ENCODE peak calls at places on chromosomes 7 and 10, in six cellular contexts. One of them, this sample, is unnamed.

GRCh38 chr7:92359801-92360200 is 87.5 kb upstream of the GATAD1 start:
- DNase-seq in ascending aorta: no peak
- DNase-seq in heart right ventricle: no peak
- DNase-seq in effector memory CD4-positive, alpha-beta T cell: no peak
- DNase-seq in pancreas: no peak
- DNase-seq in colonic mucosa: no peak
- DNase-seq in this sample: no peak

GRCh38 chr7:151368136-151368571 is 26.5 kb downstream of the NUB1 start:
- DNase-seq in pancreas: peak
- DNase-seq in heart right ventricle: peak
- DNase-seq in ascending aorta: no peak
- DNase-seq in colonic mucosa: peak
- DNase-seq in effector memory CD4-positive, alpha-beta T cell: peak
- DNase-seq in this sample: peak

GRCh38 chr10:119131512-119132240 is 27.8 kb downstream of the DENND10 start:
- DNase-seq in pancreas: no peak
- DNase-seq in ascending aorta: no peak
- DNase-seq in heart right ventricle: no peak
- DNase-seq in effector memory CD4-positive, alpha-beta T cell: no peak
- DNase-seq in colonic mucosa: peak
- DNase-seq in this sample: no peak

GRCh38 chr10:60286436-60287023 is 103.1 kb downstream of the ANK3 start:
- DNase-seq in ascending aorta: no peak
- DNase-seq in colonic mucosa: no peak
- DNase-seq in effector memory CD4-positive, alpha-beta T cell: no peak
- DNase-seq in pancreas: no peak
- DNase-seq in heart right ventricle: no peak
- DNase-seq in this sample: no peak

GRCh38 chr10:27959093-27959715 is 39.7 kb downstream of the ODAD2 start:
- DNase-seq in pancreas: no peak
- DNase-seq in ascending aorta: no peak
- DNase-seq in effector memory CD4-positive, alpha-beta T cell: no peak
- DNase-seq in colonic mucosa: no peak
- DNase-seq in heart right ventricle: no peak
- DNase-seq in this sample: no peak

GRCh38 chr7:128404826-128405344 is 4.9 kb downstream of the IMPDH1 start:
- DNase-seq in effector memory CD4-positive, alpha-beta T cell: no peak
- DNase-seq in heart right ventricle: no peak
- DNase-seq in pancreas: no peak
- DNase-seq in colonic mucosa: peak
- DNase-seq in ascending aorta: no peak
- DNase-seq in this sample: no peak

GRCh38 chr7:34939175-34939574 is 98.1 kb downstream of the DPY19L1 start:
- DNase-seq in heart right ventricle: no peak
- DNase-seq in pancreas: no peak
- DNase-seq in colonic mucosa: no peak
- DNase-seq in ascending aorta: no peak
- DNase-seq in effector memory CD4-positive, alpha-beta T cell: no peak
- DNase-seq in this sample: no peak

GRCh38 chr10:49407552-49408137 is 11.8 kb upstream of the DRGX start:
- DNase-seq in ascending aorta: peak
- DNase-seq in effector memory CD4-positive, alpha-beta T cell: peak
- DNase-seq in colonic mucosa: peak
- DNase-seq in pancreas: peak
- DNase-seq in heart right ventricle: peak
- DNase-seq in this sample: no peak

GRCh38 chr10:78516741-78517140 is 483.1 kb downstream of the RPS24 start:
- DNase-seq in ascending aorta: no peak
- DNase-seq in colonic mucosa: peak
- DNase-seq in effector memory CD4-positive, alpha-beta T cell: no peak
- DNase-seq in heart right ventricle: no peak
- DNase-seq in pancreas: no peak
- DNase-seq in this sample: no peak

GRCh38 chr10:124740374-124741280 is 3.6 kb downstream of the FAM53B start:
- DNase-seq in pancreas: no peak
- DNase-seq in heart right ventricle: peak
- DNase-seq in ascending aorta: no peak
- DNase-seq in colonic mucosa: peak
- DNase-seq in effector memory CD4-positive, alpha-beta T cell: no peak
- DNase-seq in this sample: no peak

GRCh38 chr7:117338020-117338419 is 15.2 kb upstream of the WNT2 start:
- DNase-seq in colonic mucosa: no peak
- DNase-seq in heart right ventricle: no peak
- DNase-seq in ascending aorta: no peak
- DNase-seq in pancreas: no peak
- DNase-seq in effector memory CD4-positive, alpha-beta T cell: no peak
- DNase-seq in this sample: no peak

GRCh38 chr7:54179321-54180029 is 362.7 kb upstream of the VSTM2A start:
- DNase-seq in colonic mucosa: no peak
- DNase-seq in heart right ventricle: no peak
- DNase-seq in ascending aorta: no peak
- DNase-seq in effector memory CD4-positive, alpha-beta T cell: no peak
- DNase-seq in pancreas: no peak
- DNase-seq in this sample: no peak

GRCh38 chr7:150451097-150451793 is 815 bp downstream of the GIMAP8 start:
- DNase-seq in ascending aorta: no peak
- DNase-seq in heart right ventricle: peak
- DNase-seq in effector memory CD4-positive, alpha-beta T cell: peak
- DNase-seq in colonic mucosa: peak
- DNase-seq in pancreas: no peak
- DNase-seq in this sample: no peak

GRCh38 chr7:132451161-132451560 is 125.1 kb downstream of the PLXNA4 start:
- DNase-seq in effector memory CD4-positive, alpha-beta T cell: no peak
- DNase-seq in colonic mucosa: no peak
- DNase-seq in pancreas: no peak
- DNase-seq in ascending aorta: no peak
- DNase-seq in heart right ventricle: no peak
- DNase-seq in this sample: no peak

GRCh38 chr7:45924283-45924682 is 3.2 kb upstream of the IGFBP3 start:
- DNase-seq in pancreas: no peak
- DNase-seq in effector memory CD4-positive, alpha-beta T cell: no peak
- DNase-seq in colonic mucosa: no peak
- DNase-seq in heart right ventricle: no peak
- DNase-seq in ascending aorta: no peak
- DNase-seq in this sample: peak

GRCh38 chr10:69338547-69339450 is 60.5 kb downstream of the HK1 start:
- DNase-seq in effector memory CD4-positive, alpha-beta T cell: no peak
- DNase-seq in pancreas: no peak
- DNase-seq in colonic mucosa: no peak
- DNase-seq in ascending aorta: no peak
- DNase-seq in heart right ventricle: no peak
- DNase-seq in this sample: no peak

GRCh38 chr10:117755615-117756014 is 213.1 kb downstream of the EMX2 start:
- DNase-seq in effector memory CD4-positive, alpha-beta T cell: no peak
- DNase-seq in heart right ventricle: no peak
- DNase-seq in ascending aorta: no peak
- DNase-seq in colonic mucosa: no peak
- DNase-seq in pancreas: no peak
- DNase-seq in this sample: no peak

GRCh38 chr7:68629-69028 is 123.7 kb upstream of the FAM20C start:
- DNase-seq in effector memory CD4-positive, alpha-beta T cell: no peak
- DNase-seq in heart right ventricle: no peak
- DNase-seq in pancreas: peak
- DNase-seq in colonic mucosa: no peak
- DNase-seq in ascending aorta: peak
- DNase-seq in this sample: no peak

GRCh38 chr7:27910341-27910740 is 170.4 kb downstream of the TAX1BP1 start:
- DNase-seq in pancreas: no peak
- DNase-seq in heart right ventricle: no peak
- DNase-seq in colonic mucosa: no peak
- DNase-seq in ascending aorta: no peak
- DNase-seq in effector memory CD4-positive, alpha-beta T cell: no peak
- DNase-seq in this sample: no peak

GRCh38 chr10:49397036-49397999 is 1.4 kb upstream of the DRGX start:
- DNase-seq in ascending aorta: no peak
- DNase-seq in effector memory CD4-positive, alpha-beta T cell: no peak
- DNase-seq in heart right ventricle: no peak
- DNase-seq in colonic mucosa: no peak
- DNase-seq in pancreas: peak
- DNase-seq in this sample: no peak

GRCh38 chr10:110918269-110918632 is 729 bp downstream of the BBIP1 start:
- DNase-seq in heart right ventricle: no peak
- DNase-seq in effector memory CD4-positive, alpha-beta T cell: peak
- DNase-seq in ascending aorta: peak
- DNase-seq in pancreas: no peak
- DNase-seq in colonic mucosa: peak
- DNase-seq in this sample: peak

GRCh38 chr7:116172353-116172752 is 38.0 kb upstream of the TES start:
- DNase-seq in colonic mucosa: no peak
- DNase-seq in ascending aorta: no peak
- DNase-seq in effector memory CD4-positive, alpha-beta T cell: no peak
- DNase-seq in heart right ventricle: no peak
- DNase-seq in pancreas: no peak
- DNase-seq in this sample: peak

GRCh38 chr10:124705021-124705740 is 39.0 kb downstream of the FAM53B start:
- DNase-seq in colonic mucosa: no peak
- DNase-seq in ascending aorta: no peak
- DNase-seq in effector memory CD4-positive, alpha-beta T cell: no peak
- DNase-seq in heart right ventricle: no peak
- DNase-seq in pancreas: no peak
- DNase-seq in this sample: no peak

GRCh38 chr10:58435297-58435696 is 50.1 kb downstream of the TFAM start:
- DNase-seq in ascending aorta: peak
- DNase-seq in colonic mucosa: no peak
- DNase-seq in pancreas: no peak
- DNase-seq in heart right ventricle: peak
- DNase-seq in effector memory CD4-positive, alpha-beta T cell: no peak
- DNase-seq in this sample: peak

GRCh38 chr7:75650671-75651070 is 88.1 kb downstream of the HIP1 start:
- DNase-seq in colonic mucosa: peak
- DNase-seq in pancreas: no peak
- DNase-seq in heart right ventricle: peak
- DNase-seq in effector memory CD4-positive, alpha-beta T cell: no peak
- DNase-seq in ascending aorta: peak
- DNase-seq in this sample: no peak

GRCh38 chr10:80471715-80472233 is 17.7 kb downstream of the TSPAN14 start:
- DNase-seq in heart right ventricle: no peak
- DNase-seq in pancreas: peak
- DNase-seq in ascending aorta: no peak
- DNase-seq in effector memory CD4-positive, alpha-beta T cell: no peak
- DNase-seq in colonic mucosa: no peak
- DNase-seq in this sample: peak
- H3K27ac ChIP-seq in heart right ventricle: no peak
- H3K27ac ChIP-seq in pancreas: no peak
- H3K27ac ChIP-seq in ascending aorta: no peak
- H3K27ac ChIP-seq in effector memory CD4-positive, alpha-beta T cell: peak
- H3K27ac ChIP-seq in colonic mucosa: no peak
- H3K27ac ChIP-seq in this sample: peak

DNA sequence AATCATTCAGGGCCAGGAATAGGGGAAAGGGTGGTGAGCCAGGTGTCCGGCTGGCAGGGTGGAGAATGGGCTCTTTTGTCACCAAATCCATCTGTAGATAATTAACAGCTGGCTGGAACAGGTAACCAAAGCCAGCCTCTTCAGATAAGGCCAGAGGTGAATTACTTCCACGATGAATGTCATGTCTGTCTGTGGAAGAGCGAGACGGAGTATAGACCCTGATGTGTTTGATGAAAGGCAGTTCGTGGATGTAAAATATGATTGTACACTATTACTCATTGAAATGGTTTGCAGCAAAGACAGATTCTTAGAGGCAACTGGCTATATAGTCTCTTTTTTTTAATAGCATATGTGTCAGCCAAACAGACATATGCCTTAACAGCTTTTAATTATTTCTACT is 149.8 kb downstream of the KLF6 start:
- DNase-seq in effector memory CD4-positive, alpha-beta T cell: no peak
- DNase-seq in heart right ventricle: no peak
- DNase-seq in colonic mucosa: no peak
- DNase-seq in ascending aorta: no peak
- DNase-seq in pancreas: no peak
- DNase-seq in this sample: peak
- H3K27ac ChIP-seq in effector memory CD4-positive, alpha-beta T cell: no peak
- H3K27ac ChIP-seq in heart right ventricle: no peak
- H3K27ac ChIP-seq in colonic mucosa: no peak
- H3K27ac ChIP-seq in ascending aorta: no peak
- H3K27ac ChIP-seq in pancreas: peak
- H3K27ac ChIP-seq in this sample: peak

DNA sequence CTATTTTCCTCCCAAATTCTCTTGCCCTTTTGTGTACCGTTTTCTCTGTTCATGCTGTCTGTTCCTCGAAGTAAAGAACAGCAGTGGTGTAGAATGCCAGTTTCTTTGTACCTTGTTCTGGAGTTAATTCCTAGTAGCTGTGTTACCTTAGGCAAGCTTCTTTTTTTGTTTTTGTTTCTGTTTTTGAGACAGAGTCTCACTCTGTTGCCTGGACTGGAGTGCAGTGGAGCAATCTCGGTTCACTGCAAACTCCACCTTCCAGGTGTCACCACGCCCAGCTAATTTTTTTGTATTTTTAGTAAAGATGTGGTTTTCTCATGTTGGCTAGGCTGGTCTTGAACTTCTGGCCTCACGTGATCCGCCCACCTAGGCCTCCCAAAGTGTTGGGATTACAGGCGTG is 221.2 kb downstream of the BBS9 start:
- DNase-seq in effector memory CD4-positive, alpha-beta T cell: no peak
- DNase-seq in heart right ventricle: no peak
- DNase-seq in pancreas: no peak
- DNase-seq in ascending aorta: no peak
- DNase-seq in colonic mucosa: no peak
- DNase-seq in this sample: no peak
- H3K27ac ChIP-seq in effector memory CD4-positive, alpha-beta T cell: no peak
- H3K27ac ChIP-seq in heart right ventricle: no peak
- H3K27ac ChIP-seq in pancreas: no peak
- H3K27ac ChIP-seq in ascending aorta: no peak
- H3K27ac ChIP-seq in colonic mucosa: no peak
- H3K27ac ChIP-seq in this sample: no peak

GRCh38 chr7:102916426-102916825 is 3.6 kb downstream of the LRRC17 start:
- DNase-seq in effector memory CD4-positive, alpha-beta T cell: no peak
- DNase-seq in pancreas: no peak
- DNase-seq in ascending aorta: no peak
- DNase-seq in heart right ventricle: no peak
- DNase-seq in colonic mucosa: no peak
- DNase-seq in this sample: no peak
- H3K27ac ChIP-seq in effector memory CD4-positive, alpha-beta T cell: no peak
- H3K27ac ChIP-seq in pancreas: no peak
- H3K27ac ChIP-seq in ascending aorta: peak
- H3K27ac ChIP-seq in heart right ventricle: no peak
- H3K27ac ChIP-seq in colonic mucosa: no peak
- H3K27ac ChIP-seq in this sample: no peak

DNA sequence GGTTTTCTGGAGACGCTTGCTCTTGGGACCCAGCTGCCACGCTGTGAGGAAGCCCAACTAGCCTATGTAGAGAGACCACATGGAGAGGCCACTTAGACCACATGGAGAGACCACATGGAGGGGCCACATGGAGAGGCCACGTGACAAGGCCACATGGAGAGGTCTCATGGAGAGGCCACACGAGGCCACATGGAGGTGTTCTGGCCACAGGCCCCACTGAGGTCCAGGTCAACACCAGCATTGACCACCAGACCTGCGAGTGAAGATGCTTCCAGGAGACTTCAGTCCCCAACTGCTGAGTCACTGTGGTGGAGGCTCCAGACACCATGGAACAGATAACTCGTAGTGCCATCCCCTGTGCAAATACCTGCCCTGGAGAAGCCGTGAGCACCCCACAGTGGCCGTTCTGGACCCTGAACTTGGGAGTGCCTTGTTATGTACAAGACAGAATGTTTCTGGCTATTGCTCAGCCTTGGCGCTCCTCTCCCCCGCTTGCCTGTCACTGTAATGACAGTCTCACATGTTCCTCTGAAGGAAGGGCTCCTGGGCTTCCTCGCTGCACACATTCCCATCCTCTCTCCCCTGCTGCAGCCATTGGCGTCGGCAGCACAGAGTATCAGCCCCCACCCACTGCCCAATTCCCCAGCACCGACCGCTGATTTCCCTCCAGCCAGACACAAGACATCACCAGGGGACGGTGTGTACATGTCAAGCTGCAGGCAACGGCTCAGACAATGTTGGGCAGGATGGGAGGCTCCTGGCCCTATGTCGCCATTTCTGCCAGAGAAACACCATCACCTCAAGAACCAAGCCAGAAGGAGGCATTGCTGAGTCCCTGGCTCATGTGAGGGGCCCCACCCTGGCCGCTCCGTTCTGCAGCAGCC is 49.0 kb upstream of the TNRC18 start:
- DNase-seq in ascending aorta: no peak
- DNase-seq in effector memory CD4-positive, alpha-beta T cell: no peak
- DNase-seq in heart right ventricle: no peak
- DNase-seq in colonic mucosa: no peak
- DNase-seq in pancreas: no peak
- DNase-seq in this sample: no peak
- H3K27ac ChIP-seq in ascending aorta: no peak
- H3K27ac ChIP-seq in effector memory CD4-positive, alpha-beta T cell: no peak
- H3K27ac ChIP-seq in heart right ventricle: no peak
- H3K27ac ChIP-seq in colonic mucosa: no peak
- H3K27ac ChIP-seq in pancreas: no peak
- H3K27ac ChIP-seq in this sample: no peak